ENCODE peak calls at places on chromosomes 16 and 17, in four cellular contexts. R, J, Z and C are unnamed samples.

GRCh38 chr16:72766506-72766905 is 281.4 kb downstream of the ZFHX3 start:
- DNase-seq in R (no peak), J (no peak), Z (no peak), C (no peak)

GRCh38 chr16:4697867-4698291 is 4.5 kb downstream of the NUDT16L1 start:
- DNase-seq in R (no peak), J (no peak), Z (no peak), C (no peak)

GRCh38 chr16:71351558-71351901 is 7.0 kb upstream of the CALB2 start:
- DNase-seq in R (no peak), J (no peak), Z (no peak), C (no peak)

GRCh38 chr16:20074089-20074956 is 633 bp upstream of the GPR139 start:
- DNase-seq in R (no peak), J (no peak), Z (no peak), C (no peak)

GRCh38 chr16:5396880-5397279 is 299.3 kb upstream of the EEF2KMT start:
- DNase-seq in R (no peak), J (no peak), Z (no peak), C (no peak)

GRCh38 chr17:33534063-33534462 is 241.0 kb upstream of the ASIC2 start:
- DNase-seq in R (no peak), J (peak; percentile 19), Z (no peak), C (no peak)

GRCh38 chr16:56190903-56191806 is at the start of gene GNAO1:
- DNase-seq in R (peak; percentile 39), J (peak; percentile 79), Z (no peak), C (peak; percentile 37)

GRCh38 chr16:5841934-5842333 is 744.3 kb upstream of the EEF2KMT start:
- DNase-seq in R (no peak), J (no peak), Z (no peak), C (no peak)

GRCh38 chr17:5958850-5959249 is 111.3 kb upstream of the WSCD1 start:
- DNase-seq in R (no peak), J (no peak), Z (no peak), C (no peak)

GRCh38 chr17:37516131-37516561 is 26.5 kb downstream of the DUSP14 start:
- DNase-seq in R (peak; percentile 76), J (no peak), Z (no peak), C (no peak)

GRCh38 chr16:24853169-24853824 is 7.5 kb downstream of the SLC5A11 start:
- DNase-seq in R (no peak), J (no peak), Z (no peak), C (no peak)

GRCh38 chr17:68296217-68297140 is 5.2 kb downstream of the ARSG start:
- DNase-seq in R (no peak), J (no peak), Z (no peak), C (no peak)

GRCh38 chr17:77667478-77667877 is 291.0 kb upstream of the TNRC6C start:
- DNase-seq in R (no peak), J (no peak), Z (no peak), C (no peak)

GRCh38 chr16:11316331-11317015 is 28.8 kb upstream of the RMI2 start:
- DNase-seq in R (peak; percentile 60), J (no peak), Z (no peak), C (peak; percentile 48)
- H3K4me3 ChIP-seq in R (no peak overlapping the region), J (no peak overlapping the region), Z (no peak overlapping the region), C (no peak overlapping the region)

GRCh38 chr17:78710607-78711006 is 71.5 kb downstream of the CYTH1 start:
- DNase-seq in R (no peak), J (no peak), Z (no peak), C (no peak)
- H3K4me3 ChIP-seq in R (no peak overlapping the region), J (no peak overlapping the region), Z (no peak overlapping the region), C (no peak overlapping the region)

DNA sequence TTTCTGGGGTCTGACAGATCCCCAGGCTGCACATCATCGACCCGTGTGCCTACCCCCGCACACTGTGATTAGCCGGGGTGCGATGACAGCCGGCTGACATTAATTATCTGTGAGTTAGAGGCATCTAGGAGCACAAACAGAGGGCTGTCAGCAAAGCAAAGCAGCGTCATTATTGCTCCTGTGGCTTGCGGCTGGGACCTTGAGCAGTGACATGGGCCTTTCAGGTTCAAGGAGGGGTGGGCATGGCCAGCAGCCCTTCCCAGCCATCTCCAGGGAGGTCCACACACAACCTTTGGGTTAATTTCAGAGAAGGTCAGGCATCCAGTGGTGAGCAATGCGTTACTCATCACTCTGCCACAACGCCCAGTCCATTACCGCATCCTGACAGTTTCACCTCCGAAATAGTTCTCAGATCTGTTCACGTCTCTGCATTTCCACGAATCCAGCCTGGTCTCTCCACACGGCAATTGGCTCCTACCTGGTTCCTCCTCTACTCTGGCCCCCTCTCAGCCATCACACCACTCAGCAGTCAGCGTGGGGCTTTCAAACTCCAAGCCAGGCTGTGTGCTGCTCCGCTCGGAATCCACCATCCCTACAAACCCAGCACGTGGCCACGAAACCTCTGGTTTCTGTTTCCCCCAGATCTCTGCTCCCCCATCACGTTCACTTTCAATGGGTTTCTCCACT is 249.7 kb upstream of the C16orf82 start:
- DNase-seq in R (peak; percentile 3), J (no peak), Z (no peak), C (peak; percentile 89)
- H3K4me3 ChIP-seq in R (no peak overlapping the region), J (no peak overlapping the region), Z (peak overlapping the region; percentile 17), C (no peak overlapping the region)

DNA sequence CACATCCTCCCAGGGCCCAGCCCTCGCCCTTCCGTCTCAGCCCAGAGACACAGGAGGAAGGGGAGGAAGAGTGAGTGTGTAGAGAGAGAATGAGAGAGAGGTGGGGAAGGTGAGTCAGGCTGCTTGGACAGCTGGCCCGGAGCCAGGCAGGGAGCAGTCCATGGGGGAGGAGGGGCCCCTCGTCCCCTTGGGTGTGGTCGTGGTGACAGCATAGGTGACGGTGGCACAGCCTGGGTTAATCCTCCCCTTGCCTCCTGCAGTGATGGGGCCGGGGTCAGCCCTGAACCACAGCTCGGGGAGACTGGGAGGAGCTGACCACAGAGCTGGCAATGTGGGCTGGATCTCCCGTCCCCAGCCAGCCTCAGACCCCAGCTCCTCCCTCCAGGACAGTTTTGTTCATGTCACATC is 36.5 kb downstream of the FA2H start:
- DNase-seq in R (no peak), J (no peak), Z (no peak), C (no peak)
- H3K4me3 ChIP-seq in R (no peak overlapping the region), J (no peak overlapping the region), Z (no peak overlapping the region), C (no peak overlapping the region)

GRCh38 chr17:59287887-59288286 is 43.6 kb upstream of the YPEL2 start:
- DNase-seq in R (no peak), J (no peak), Z (no peak), C (no peak)
- H3K4me3 ChIP-seq in R (no peak overlapping the region), J (no peak overlapping the region), Z (no peak overlapping the region), C (no peak overlapping the region)